ENCODE peak calls at places on chromosomes 13 and 19, in six cellular contexts. V, G, Q, U, O and K are unnamed samples.

GRCh38 chr13:21671793-21672680 is 1.2 kb downstream of the FGF9 start:
- DNase-seq in U (no peak), V (no peak), Q (no peak), G (no peak), O (no peak), K (no peak)

GRCh38 chr13:98972059-98972458 is 5.8 kb downstream of the DOCK9 start:
- DNase-seq in U (no peak), O (no peak), Q (no peak), G (no peak), V (no peak), K (no peak)

GRCh38 chr19:35828694-35829301 is 16.2 kb upstream of the PRODH2 start:
- DNase-seq in U (no peak), V (no peak), O (peak), Q (peak), G (peak), K (no peak)

GRCh38 chr13:44373601-44374347 is at the start of gene SERP2:
- DNase-seq in Q (no peak), G (no peak), O (no peak), V (no peak), U (peak), K (no peak)

GRCh38 chr13:39506559-39507390 is 96.2 kb downstream of the LHFPL6 start:
- DNase-seq in G (no peak), Q (peak), U (no peak), V (no peak), O (no peak), K (no peak)

GRCh38 chr13:113839536-113840204 is 24.2 kb downstream of the GAS6 start:
- DNase-seq in U (no peak), V (no peak), G (no peak), Q (no peak), O (no peak), K (no peak)

GRCh38 chr13:30313307-30313706 is 6.0 kb upstream of the KATNAL1 start:
- DNase-seq in Q (no peak), V (no peak), U (no peak), O (no peak), G (no peak), K (no peak)

GRCh38 chr13:110937511-110938303 is 22.8 kb upstream of the ANKRD10 start:
- DNase-seq in O (no peak), G (no peak), Q (no peak), U (no peak), V (peak), K (no peak)

GRCh38 chr19:44848036-44848804 is 2.1 kb downstream of the NECTIN2 start:
- DNase-seq in G (no peak), Q (peak), V (peak), U (no peak), O (no peak), K (no peak)

GRCh38 chr13:112730157-112730671 is 40.4 kb downstream of the ATP11A start:
- DNase-seq in U (no peak), G (no peak), Q (no peak), V (no peak), O (no peak), K (no peak)